ENCODE peak calls at places on chromosomes 4 and X, in five cellular contexts. B is IMR-90, H is HepG2, E is H1, D is K562. A is an unnamed sample.

GRCh38 chr4:70722199-70722791 is 531 bp downstream of the RUFY3 start:
- DNase-seq in B (peak; percentile 83), H (no peak), E (no peak), D (peak; percentile 46), A (no peak)

GRCh38 chr4:151862766-151863165 is 102.0 kb upstream of the GATB start:
- DNase-seq in B (peak; percentile 13), H (no peak), E (no peak), D (no peak), A (no peak)

GRCh38 chrX:20729421-20729820 is 462.7 kb upstream of the RPS6KA3 start:
- DNase-seq in B (no peak), H (no peak), E (no peak), D (no peak), A (no peak)

GRCh38 chr4:37146260-37146659 is 98.3 kb upstream of the NWD2 start:
- DNase-seq in B (no peak), H (no peak), E (no peak), D (no peak), A (no peak)

GRCh38 chrX:13092455-13092941 is 48.1 kb upstream of the FAM9C start:
- DNase-seq in B (no peak), H (no peak), E (no peak), D (no peak), A (no peak)

GRCh38 chrX:39477438-39478120 is 620.2 kb downstream of the BCOR start:
- DNase-seq in B (no peak), H (no peak), E (peak; percentile 2), D (peak; percentile 33), A (no peak)

GRCh38 chr4:73750730-73751129 is 10.4 kb downstream of the CXCL8 start:
- DNase-seq in B (no peak), H (no peak), E (no peak), D (no peak), A (no peak)

GRCh38 chr4:123127865-123128264 is 205.5 kb upstream of the NUDT6 start:
- DNase-seq in B (no peak), H (no peak), E (no peak), D (no peak), A (no peak)

GRCh38 chr4:185201983-185202962 is 1.5 kb downstream of the CFAP97 start:
- DNase-seq in B (peak; percentile 42), H (peak; percentile 94), E (no peak), D (peak; percentile 73), A (no peak)

GRCh38 chr4:15756361-15756861 is 21.7 kb upstream of the CD38 start:
- DNase-seq in B (peak; percentile 26), H (peak; percentile 16), E (no peak), D (no peak), A (peak; percentile 37)

GRCh38 chrX:19566359-19567141 is 51.2 kb upstream of the MAP3K15 start:
- DNase-seq in B (peak; percentile 69), H (peak; percentile 65), E (no peak), D (no peak), A (no peak)

GRCh38 chrX:149013081-149013480 is 492.0 kb downstream of the IDS start:
- DNase-seq in B (no peak), H (no peak), E (no peak), D (no peak), A (no peak)

GRCh38 chrX:71253253-71254091 is 468 bp downstream of the ZMYM3 start:
- DNase-seq in B (peak; percentile 13), H (peak; percentile 13), E (no peak), D (peak; percentile 71), A (peak; percentile 29)

GRCh38 chrX:96140796-96141195 is 543.8 kb upstream of the DIAPH2 start:
- DNase-seq in B (no peak), H (no peak), E (no peak), D (no peak), A (no peak)

GRCh38 chr4:159607824-159608223 is 504.9 kb downstream of the RAPGEF2 start:
- DNase-seq in B (no peak), H (no peak), E (peak; percentile 3), D (no peak), A (no peak)

GRCh38 chr4:8123389-8123788 is 35.2 kb downstream of the ABLIM2 start:
- DNase-seq in B (no peak), H (no peak), E (no peak), D (no peak), A (no peak)

GRCh38 chr4:115841873-115842272 is 728.5 kb upstream of the NDST4 start:
- DNase-seq in B (no peak), H (no peak), E (no peak), D (no peak), A (no peak)

GRCh38 chr4:88706574-88706973 is 8.9 kb upstream of the NAP1L5 start:
- DNase-seq in B (peak; percentile 77), H (peak; percentile 53), E (no peak), D (no peak), A (peak; percentile 58)

GRCh38 chr4:103493450-103494159 is 226.2 kb downstream of the TACR3 start:
- DNase-seq in B (no peak), H (no peak), E (no peak), D (no peak), A (no peak)

GRCh38 chr4:8517946-8518345 is 62.2 kb upstream of the GPR78 start:
- DNase-seq in B (no peak), H (no peak), E (no peak), D (no peak), A (no peak)

GRCh38 chr4:7890635-7891393 is 48.8 kb downstream of the AFAP1 start:
- DNase-seq in B (peak; percentile 92), H (peak; percentile 56), E (no peak), D (no peak), A (no peak)

GRCh38 chr4:112858751-112859150 is 190.7 kb upstream of the ANK2 start:
- DNase-seq in B (no peak), H (no peak), E (no peak), D (no peak), A (no peak)

GRCh38 chr4:26173619-26174018 is 147.2 kb upstream of the RBPJ start:
- DNase-seq in B (peak; percentile 93), H (no peak), E (no peak), D (no peak), A (no peak)

GRCh38 chrX:103616676-103617186 is 9.0 kb downstream of the TCEAL3 start:
- DNase-seq in B (no peak), H (no peak), E (no peak), D (no peak), A (no peak)

GRCh38 chr4:143411527-143412480 is 75.1 kb downstream of the GAB1 start:
- DNase-seq in B (peak; percentile 58), H (no peak), E (no peak), D (no peak), A (no peak)

GRCh38 chr4:102578819-102579218 is 77.7 kb downstream of the NFKB1 start:
- DNase-seq in B (no peak), H (no peak), E (peak; percentile 44), D (no peak), A (peak; percentile 11)

GRCh38 chr4:83043801-83044407 is 8.9 kb downstream of the COPS4 start:
- DNase-seq in B (peak; percentile 44), H (no peak), E (no peak), D (no peak), A (no peak)

GRCh38 chr4:56078866-56079265 is 130.1 kb downstream of the CEP135 start:
- DNase-seq in B (no peak), H (no peak), E (no peak), D (no peak), A (no peak)

GRCh38 chr4:156746111-156746510 is 225.5 kb downstream of the PDGFC start:
- DNase-seq in B (no peak), H (no peak), E (no peak), D (no peak), A (no peak)

GRCh38 chrX:27575565-27575964 is 14.6 kb upstream of the DCAF8L2 start:
- DNase-seq in B (peak; percentile 54), H (no peak), E (no peak), D (no peak), A (no peak)

GRCh38 chr4:39255916-39256315 is 73.6 kb downstream of the WDR19 start:
- DNase-seq in B (no peak), H (no peak), E (no peak), D (no peak), A (no peak)

GRCh38 chr4:40270609-40271008 is 64.5 kb upstream of the CHRNA9 start:
- DNase-seq in B (no peak), H (no peak), E (no peak), D (no peak), A (no peak)

GRCh38 chrX:147899715-147900114 is 12.0 kb upstream of the FMR1 start:
- DNase-seq in B (no peak), H (no peak), E (no peak), D (no peak), A (no peak)

DNA sequence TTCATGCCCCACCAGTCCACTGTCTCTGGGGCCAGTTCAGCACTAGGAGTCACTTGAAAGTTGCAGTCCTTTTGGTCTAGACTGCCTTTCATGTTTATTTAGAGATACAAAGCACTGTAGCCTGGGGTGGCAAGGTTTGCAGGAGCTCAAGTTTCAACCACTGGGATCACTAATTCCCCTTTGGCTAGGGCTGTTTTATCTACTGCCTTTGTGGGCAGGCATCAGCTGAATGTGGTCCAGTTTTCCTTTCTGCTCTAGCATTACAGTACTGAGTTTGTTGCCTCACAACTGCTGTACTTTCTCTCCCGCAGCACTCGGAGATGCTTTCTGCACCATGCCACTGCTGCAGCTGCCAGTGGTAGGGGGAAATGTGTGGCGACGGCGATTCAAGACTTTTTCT is 222.3 kb upstream of the HDX start:
- DNase-seq in B (no peak), H (no peak), E (no peak), D (no peak), A (no peak)
- TF ChIP-seq MAFK in B (no peak), H (no peak), E (no peak), D (no peak), A (no peak)

GRCh38 chrX:153903991-153904957 is at the start of gene AVPR2:
- DNase-seq in B (no peak), H (no peak), E (no peak), D (no peak), A (no peak)
- TF ChIP-seq MAFK in B (no peak), H (no peak), E (no peak), D (no peak), A (no peak)

DNA sequence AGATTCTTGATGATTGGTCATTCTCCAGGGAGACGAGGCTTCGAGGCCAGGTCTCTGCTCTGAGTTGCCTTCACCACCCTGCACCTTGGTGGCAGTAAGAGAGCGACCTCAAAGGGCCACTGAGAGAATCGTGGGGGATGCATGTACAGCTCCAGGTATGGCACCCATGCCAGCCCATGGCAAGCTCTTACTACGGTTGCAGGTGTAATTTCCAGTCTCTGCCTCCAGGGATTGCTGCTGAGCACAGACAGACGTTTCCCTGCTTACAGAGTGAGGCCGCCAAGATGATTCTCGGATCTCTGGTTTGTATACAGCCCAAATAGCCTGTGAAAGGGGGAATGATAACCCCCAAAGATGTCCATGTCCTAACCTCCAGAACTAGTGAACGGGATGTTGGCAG is 16.3 kb upstream of the DRD5 start:
- DNase-seq in B (peak; percentile 4), H (peak; percentile 15), E (no peak), D (peak; percentile 10), A (no peak)
- TF ChIP-seq MAFK in B (no peak), H (no peak), E (no peak), D (no peak), A (no peak)

DNA sequence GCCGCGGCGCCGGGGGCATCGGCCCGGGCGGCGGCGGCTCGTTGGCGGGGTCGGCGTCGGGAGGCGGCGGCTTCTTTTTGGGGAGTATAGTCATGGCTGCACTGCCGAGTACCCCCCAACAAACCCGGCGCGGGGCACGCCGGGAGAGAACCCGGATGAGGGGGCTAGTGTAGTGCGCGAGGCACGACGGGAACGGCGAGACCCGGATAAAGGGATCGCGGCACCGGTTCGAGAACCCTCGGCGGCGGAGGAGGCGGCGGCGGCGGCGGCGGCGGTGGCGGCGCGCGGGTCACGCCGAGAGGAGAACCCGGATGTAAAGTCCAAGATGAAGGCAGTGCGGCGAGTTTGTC is at the start of gene OTUD5:
- DNase-seq in B (no peak), H (peak; percentile 39), E (no peak), D (peak; percentile 77), A (peak; percentile 64)
- TF ChIP-seq MAFK in B (no peak), H (no peak), E (no peak), D (no peak), A (no peak)

GRCh38 chrX:65752294-65752693 is 84.8 kb downstream of the MSN start:
- DNase-seq in B (no peak), H (no peak), E (no peak), D (no peak), A (no peak)
- TF ChIP-seq MAFK in B (no peak), H (no peak), E (no peak), D (no peak), A (no peak)

A was measured in A549.